ENCODE peak calls at places on chromosomes 13 and 19, in seven cellular contexts. P is tibial artery, O is Calu3, L is kidney epithelial cell, T is glutamatergic neuron, H is uterus, K is PC-9. Y is an unnamed sample.

GRCh38 chr19:593505-593904 is 3.8 kb downstream of the HCN2 start:
- DNase-seq in H (no peak), L (no peak), K (no peak), P (no peak), O (no peak), T (no peak), Y (no peak)

GRCh38 chr19:40933025-40933424 is 51.0 kb upstream of the CYP2A7 start:
- DNase-seq in T (no peak), L (no peak), H (no peak), O (no peak), P (no peak), K (peak; percentile 53), Y (no peak)

GRCh38 chr13:99288069-99288468 is 19.1 kb downstream of the GPR183 start:
- DNase-seq in L (no peak), O (no peak), H (no peak), K (no peak), P (no peak), T (no peak), Y (no peak)

GRCh38 chr13:93951153-93951552 is 528.3 kb downstream of the DCT start:
- DNase-seq in L (no peak), P (no peak), H (no peak), K (no peak), O (no peak), T (no peak), Y (no peak)

GRCh38 chr19:43532962-43533545 is at the start of gene ZNF575:
- DNase-seq in K (peak; percentile 81), T (peak; percentile 95), L (peak; percentile 74), H (peak; percentile 88), O (peak; percentile 96), P (peak; percentile 94), Y (peak; percentile 93)

GRCh38 chr13:21871919-21872318 is 201.0 kb downstream of the FGF9 start:
- DNase-seq in T (no peak), L (no peak), K (no peak), P (no peak), O (no peak), H (no peak), Y (no peak)

GRCh38 chr19:32227561-32228165 is 117.7 kb upstream of the ZNF507 start:
- DNase-seq in T (no peak), K (no peak), P (no peak), L (no peak), O (no peak), H (no peak), Y (no peak)

GRCh38 chr19:5282926-5283325 is 57.7 kb downstream of the PTPRS start:
- DNase-seq in O (no peak), L (no peak), P (peak; percentile 90), T (no peak), H (peak; percentile 44), K (no peak), Y (no peak)

GRCh38 chr19:28960986-28961705 is 251.8 kb downstream of the UQCRFS1 start:
- DNase-seq in O (peak; percentile 70), L (no peak), H (no peak), P (no peak), T (no peak), K (no peak), Y (no peak)

GRCh38 chr13:103272770-103273169 is 206.6 kb upstream of the SLC10A2 start:
- DNase-seq in O (no peak), T (no peak), K (no peak), P (no peak), L (peak; percentile 5), H (no peak), Y (no peak)

GRCh38 chr19:8215783-8216182 is 6.6 kb downstream of the CERS4 start:
- DNase-seq in P (no peak), O (no peak), K (no peak), H (no peak), T (no peak), L (no peak), Y (no peak)

GRCh38 chr13:93476175-93476574 is 249.6 kb downstream of the GPC6 start:
- DNase-seq in P (no peak), K (peak; percentile 75), O (no peak), T (no peak), H (no peak), L (peak; percentile 18), Y (no peak)

GRCh38 chr19:35045667-35046300 is 4.3 kb downstream of the HPN start:
- DNase-seq in O (no peak), T (no peak), L (no peak), K (peak; percentile 46), H (no peak), P (no peak), Y (no peak)

GRCh38 chr19:5321066-5321642 is 19.5 kb downstream of the PTPRS start:
- DNase-seq in O (no peak), P (no peak), L (no peak), K (no peak), H (no peak), T (no peak), Y (no peak)

GRCh38 chr19:18508585-18508984 is 13.3 kb downstream of the ELL start:
- DNase-seq in T (no peak), O (no peak), H (no peak), P (no peak), K (no peak), L (no peak), Y (no peak)

GRCh38 chr19:14661372-14661924 is 13.2 kb downstream of the ADGRE3 start:
- DNase-seq in K (no peak), L (no peak), P (no peak), O (no peak), T (no peak), H (no peak), Y (no peak)

GRCh38 chr13:28739376-28739775 is 20.6 kb upstream of the SLC46A3 start:
- DNase-seq in T (no peak), L (no peak), H (no peak), O (no peak), K (no peak), P (no peak), Y (no peak)

GRCh38 chr19:5395996-5396939 is 55.7 kb upstream of the PTPRS start:
- DNase-seq in P (no peak), L (no peak), K (no peak), H (no peak), T (peak; percentile 24), O (no peak), Y (no peak)

DNA sequence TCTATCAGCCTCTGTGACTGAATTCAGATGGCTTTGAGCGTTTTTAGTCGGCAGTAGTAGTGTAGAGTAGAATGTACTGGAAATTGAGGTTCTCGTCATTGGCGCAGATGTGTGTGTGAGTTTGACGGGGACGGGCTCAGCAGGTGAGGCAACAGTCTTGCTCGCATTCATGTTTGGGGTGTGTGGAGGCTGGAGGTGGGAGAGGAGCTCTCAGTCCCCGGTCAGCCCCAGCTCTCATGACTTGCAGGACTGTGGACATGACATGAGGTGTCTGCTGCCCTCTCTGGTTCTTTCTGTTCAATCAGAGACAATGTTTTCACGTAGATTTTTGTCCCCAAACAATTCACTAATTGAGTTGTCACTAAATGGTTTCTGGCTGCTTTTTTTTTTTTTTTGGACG is 57.2 kb downstream of the ING1 start:
- DNase-seq in H (no peak), K (peak; percentile 10), P (no peak), T (no peak), L (no peak), O (no peak), Y (no peak)
- TF ChIP-seq CTCF in H (no peak), K (no peak), P (no peak), T (no peak), L (no peak), O (no peak), Y (no peak)

GRCh38 chr19:47280183-47280797 is 5.6 kb downstream of the INAFM1 start:
- DNase-seq in P (no peak), K (no peak), T (peak; percentile 66), L (no peak), H (peak; percentile 36), O (peak; percentile 66), Y (no peak)
- TF ChIP-seq CTCF in P (no peak), K (peak; percentile 65), T (no peak), L (peak; percentile 43), H (no peak), O (peak; percentile 34), Y (peak; percentile 20)

DNA sequence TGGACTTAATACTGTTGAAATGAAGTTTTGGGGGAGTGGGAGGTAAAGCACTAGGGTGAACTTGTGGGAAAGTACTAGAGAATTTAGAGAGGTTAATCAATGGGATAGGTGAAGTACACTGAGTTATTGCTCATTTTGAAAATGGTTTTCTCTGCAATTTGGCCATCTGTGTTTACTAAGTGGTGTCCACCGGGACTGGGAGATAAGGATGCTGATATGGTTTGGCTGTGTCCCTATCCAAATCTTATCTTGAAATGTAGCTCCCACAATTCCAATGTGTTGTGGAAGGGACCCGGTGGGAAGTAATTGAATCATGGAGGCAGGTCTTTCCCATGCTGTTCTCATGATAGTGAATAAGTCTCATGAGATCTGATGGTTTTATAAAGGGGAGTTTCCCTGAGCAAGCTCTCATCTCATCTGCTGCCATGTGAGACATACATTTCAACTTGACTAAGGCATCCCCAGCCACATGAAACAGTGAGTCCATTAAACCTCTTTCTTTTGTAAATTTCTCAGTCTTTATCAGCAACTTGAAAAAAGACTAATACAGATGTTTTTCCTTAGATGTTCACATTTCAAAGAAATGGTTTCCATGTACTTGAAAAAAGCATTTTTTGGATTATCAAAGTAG is 1569.4 kb upstream of the PRR20A start:
- DNase-seq in L (no peak), K (no peak), H (no peak), T (no peak), O (no peak), P (no peak), Y (no peak)
- TF ChIP-seq CTCF in L (no peak), K (no peak), H (no peak), T (no peak), O (no peak), P (no peak), Y (no peak)

GRCh38 chr19:48814895-48815294 is 4.1 kb upstream of the BCAT2 start:
- DNase-seq in H (no peak), L (no peak), O (no peak), P (no peak), K (no peak), T (no peak), Y (no peak)

GRCh38 chr19:48815870-48816501 is 5.2 kb upstream of the BCAT2 start:
- DNase-seq in H (no peak), K (peak; percentile 54), O (peak; percentile 27), P (no peak), L (no peak), T (no peak), Y (no peak)

GRCh38 chr19:48812094-48812929 is 1.5 kb upstream of the BCAT2 start:
- DNase-seq in T (peak; percentile 83), K (peak; percentile 70), L (no peak), O (peak; percentile 93), P (peak; percentile 97), H (peak; percentile 94), Y (peak; percentile 95)

GRCh38 chr19:48810151-48810550 is 678 bp downstream of the BCAT2 start:
- DNase-seq in P (no peak), L (no peak), O (no peak), H (no peak), T (no peak), K (no peak), Y (no peak)

DNA sequence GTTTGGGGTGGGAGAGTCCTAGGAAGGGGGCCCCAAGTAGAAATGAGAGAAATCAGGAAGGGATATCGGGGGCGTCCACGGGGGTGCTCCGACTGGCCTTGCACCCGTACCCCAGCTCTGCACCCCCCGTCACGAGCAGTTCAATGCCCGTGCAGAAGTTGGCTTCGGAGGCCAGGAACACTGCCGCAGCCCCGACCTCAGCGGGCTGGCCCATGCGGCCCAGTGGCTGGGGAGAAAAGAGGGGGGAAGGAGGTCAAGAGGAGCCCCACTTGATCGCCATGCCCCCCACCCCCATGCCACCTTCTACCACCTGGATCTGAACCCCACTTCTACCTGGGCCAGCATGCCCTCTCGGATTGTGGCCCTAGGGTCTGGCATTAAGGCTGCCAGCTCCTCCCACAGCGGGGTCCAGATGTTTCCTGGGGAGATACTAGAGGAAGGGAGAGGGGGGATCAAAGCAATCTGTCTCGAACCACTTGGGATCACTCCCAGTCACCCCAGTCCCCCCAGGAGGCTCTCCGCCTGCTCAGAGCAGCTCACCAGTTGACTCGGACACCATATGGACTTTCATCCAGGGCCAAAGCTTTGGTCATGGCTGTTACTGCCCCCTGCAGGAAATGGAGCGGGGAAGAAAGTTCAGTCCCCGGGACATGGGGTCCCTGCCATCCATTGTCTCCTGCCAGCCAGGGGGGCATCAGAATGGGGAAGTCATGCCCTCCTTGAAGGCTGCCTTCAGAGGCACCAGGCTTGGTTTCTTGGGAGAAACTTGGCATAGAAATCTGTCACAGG is 2.5 kb upstream of the BCAT2 start:
- DNase-seq in L (no peak), K (no peak), O (no peak), P (no peak), H (no peak), T (peak; percentile 30), Y (no peak)
- TF ChIP-seq CTCF in L (no peak), K (peak; percentile 32), O (no peak), P (no peak), H (no peak), T (peak; percentile 38), Y (no peak)